ENCODE peak calls at places on chromosomes 1 and 21, in nine cellular contexts. G, V, Y, M, L, K, T, P and Q are unnamed samples. For H3K4me1, the result is how much of the 10 kb centered on the place peaks cover.

GRCh38 chr1:30816211-30817082 is 58.9 kb upstream of the LAPTM5 start:
- DNase-seq in G (peak), V (no peak), Y (peak), M (no peak), L (peak), K (peak), T (no peak), P (peak), Q (peak)

GRCh38 chr1:22972760-22973159 is at the start of gene LACTBL1:
- DNase-seq in G (no peak), V (no peak), Y (no peak), M (no peak), L (no peak), K (no peak), T (no peak), P (no peak), Q (no peak)

GRCh38 chr1:53574621-53575020 is 115.4 kb downstream of the DMRTB1 start:
- DNase-seq in G (no peak), V (no peak), Y (no peak), M (peak), L (no peak), K (no peak), T (no peak), P (no peak), Q (no peak)

GRCh38 chr1:26787381-26787705 is 407 bp upstream of the PIGV start:
- DNase-seq in G (no peak), V (no peak), Y (peak), M (no peak), L (no peak), K (no peak), T (no peak), P (no peak), Q (no peak)

GRCh38 chr1:222920169-222920568 is 105.3 kb downstream of the DISP1 start:
- DNase-seq in G (no peak), V (no peak), Y (no peak), M (no peak), L (no peak), K (no peak), T (no peak), P (no peak), Q (no peak)

GRCh38 chr1:206002833-206003532 is at the start of gene RAB7B:
- DNase-seq in G (peak), V (no peak), Y (peak), M (peak), L (peak), K (peak), T (no peak), P (peak), Q (peak)

GRCh38 chr1:227869281-227869842 is 53.9 kb downstream of the PRSS38 start:
- DNase-seq in G (no peak), V (no peak), Y (no peak), M (no peak), L (no peak), K (no peak), T (no peak), P (no peak), Q (no peak)

GRCh38 chr1:41920658-41921057 is 1.9 kb upstream of the HIVEP3 start:
- DNase-seq in G (no peak), V (peak), Y (no peak), M (no peak), L (no peak), K (no peak), T (no peak), P (no peak), Q (no peak)

GRCh38 chr21:39319814-39320332 is 6.4 kb upstream of the BRWD1 start:
- DNase-seq in G (no peak), V (peak), Y (no peak), M (no peak), L (no peak), K (no peak), T (no peak), P (peak), Q (no peak)

GRCh38 chr1:176603696-176604095 is 140.7 kb downstream of the PAPPA2 start:
- DNase-seq in G (no peak), V (no peak), Y (no peak), M (no peak), L (no peak), K (no peak), T (no peak), P (no peak), Q (no peak)

GRCh38 chr1:209354111-209354839 is 229.2 kb upstream of the CAMK1G start:
- DNase-seq in G (peak), V (peak), Y (peak), M (peak), L (peak), K (peak), T (peak), P (peak), Q (peak)

GRCh38 chr1:100308777-100309176 is 42.8 kb downstream of the RTCA start:
- DNase-seq in G (no peak), V (no peak), Y (no peak), M (no peak), L (no peak), K (no peak), T (no peak), P (no peak), Q (no peak)

GRCh38 chr1:55129194-55129728 is 85.9 kb downstream of the USP24 start:
- DNase-seq in G (no peak), V (no peak), Y (no peak), M (no peak), L (no peak), K (peak), T (no peak), P (no peak), Q (peak)

GRCh38 chr1:70672333-70672935 is 261.4 kb downstream of the CTH start:
- DNase-seq in G (no peak), V (no peak), Y (no peak), M (no peak), L (no peak), K (no peak), T (no peak), P (no peak), Q (no peak)

GRCh38 chr1:27045973-27046558 is 33.4 kb upstream of the TENT5B start:
- DNase-seq in G (peak), V (peak), Y (peak), M (no peak), L (peak), K (peak), T (no peak), P (peak), Q (peak)

GRCh38 chr1:224519874-224520273 is 85.3 kb upstream of the WDR26 start:
- DNase-seq in G (no peak), V (no peak), Y (no peak), M (no peak), L (no peak), K (no peak), T (no peak), P (no peak), Q (no peak)

GRCh38 chr1:45200906-45201500 is 5.4 kb downstream of the ZSWIM5 start:
- DNase-seq in G (no peak), V (no peak), Y (no peak), M (no peak), L (no peak), K (no peak), T (no peak), P (no peak), Q (no peak)

DNA sequence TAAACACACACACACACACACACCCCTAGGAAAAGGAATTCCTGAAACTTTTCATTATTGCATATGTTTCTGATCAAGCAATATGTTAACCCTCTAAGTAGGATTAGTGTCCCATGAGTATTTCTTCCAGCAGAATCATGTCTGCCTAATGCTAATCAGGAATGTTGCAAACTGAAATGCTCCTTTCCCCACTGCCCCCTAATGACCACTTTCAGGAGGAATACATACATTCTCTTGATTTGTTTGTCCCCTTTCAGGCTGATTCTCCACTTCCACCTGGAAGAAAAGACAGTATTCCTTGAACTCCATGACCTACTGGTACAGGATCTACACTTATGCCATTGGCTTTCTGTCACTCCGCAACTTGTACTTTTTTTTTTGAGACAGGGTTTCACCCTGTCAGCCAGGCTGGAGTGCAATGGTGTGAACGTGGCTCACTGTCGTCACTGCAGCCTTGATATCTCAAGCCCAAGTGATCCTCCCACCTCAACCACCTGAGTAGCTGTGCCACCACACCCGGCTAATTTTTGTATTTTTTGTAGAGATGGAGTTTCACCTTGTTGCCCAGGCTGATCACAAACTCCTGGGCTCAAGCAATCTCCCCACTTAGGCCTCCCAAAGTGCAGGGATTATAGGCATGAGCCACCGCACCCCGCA is 56.7 kb downstream of the LRIG2 start:
- DNase-seq in G (no peak), V (no peak), Y (no peak), M (no peak), L (no peak), K (no peak), T (no peak), P (no peak), Q (no peak)
- TF ChIP-seq POLR2A in G (no peak), V (no peak), Y (no peak), M (no peak), L (no peak), K (no peak), T (no peak), P (no peak), Q (no peak)

DNA sequence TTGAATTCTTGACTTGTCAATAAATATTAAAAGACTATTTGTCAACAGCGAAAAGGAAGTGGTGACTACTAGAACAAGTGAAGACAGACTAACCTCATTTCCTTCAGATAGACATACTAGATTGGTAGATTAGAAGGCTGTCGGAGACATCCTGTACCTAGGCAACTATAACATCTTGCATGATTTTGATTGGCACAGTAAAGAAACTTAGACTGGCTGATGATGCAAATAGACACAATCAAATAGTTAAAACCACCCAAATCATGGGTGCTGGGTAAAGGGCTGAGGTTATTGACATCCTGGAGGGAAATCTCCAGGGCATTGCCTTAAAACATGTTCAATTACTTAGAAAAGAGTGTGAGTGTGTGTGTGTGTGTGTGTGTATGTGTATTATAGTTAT is 85.9 kb upstream of the EDEM3 start:
- DNase-seq in G (no peak), V (no peak), Y (no peak), M (no peak), L (no peak), K (no peak), T (no peak), P (no peak), Q (no peak)
- H3K4me1 ChIP-seq in G (under half), V (under half), Y (under half), M (under half), L (under half), K (under half), T (under half), P (under half), Q (under half)

GRCh38 chr1:46615735-46616134 is 876 bp downstream of the MOB3C start:
- DNase-seq in G (no peak), V (no peak), Y (no peak), M (no peak), L (no peak), K (no peak), T (no peak), P (no peak), Q (no peak)

GRCh38 chr1:46613661-46614603 is 2.7 kb downstream of the MOB3C start:
- DNase-seq in G (peak), V (peak), Y (peak), M (peak), L (peak), K (peak), T (peak), P (peak), Q (peak)

GRCh38 chr1:46614604-46614984 is 2.0 kb downstream of the MOB3C start:
- DNase-seq in G (no peak), V (no peak), Y (no peak), M (no peak), L (no peak), K (no peak), T (no peak), P (no peak), Q (no peak)

GRCh38 chr1:46616277-46617107 is at the start of gene MOB3C:
- DNase-seq in G (peak), V (peak), Y (peak), M (peak), L (peak), K (peak), T (peak), P (peak), Q (peak)

DNA sequence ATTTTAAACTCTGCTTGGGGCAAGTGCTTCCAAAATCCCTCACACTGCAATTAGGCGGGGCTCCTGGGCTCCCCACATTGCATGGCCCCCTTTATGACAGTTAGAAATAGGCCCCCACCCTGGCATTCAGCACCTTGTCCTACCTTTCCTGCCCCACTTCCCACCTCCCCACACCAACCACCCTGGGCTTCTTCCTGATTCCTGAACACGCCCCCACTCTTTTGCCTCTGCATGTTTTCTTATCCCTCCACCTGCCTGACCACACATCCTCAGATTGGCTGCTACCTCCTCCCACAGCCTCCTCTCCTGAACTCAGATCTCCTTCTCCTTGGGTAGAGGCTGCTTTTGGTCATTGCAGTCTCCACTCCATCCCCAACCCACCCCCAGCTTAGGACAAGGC is 1.5 kb downstream of the MOB3C start:
- DNase-seq in G (no peak), V (no peak), Y (no peak), M (no peak), L (no peak), K (no peak), T (no peak), P (no peak), Q (no peak)
- H3K4me3 ChIP-seq in G (no peak), V (no peak), Y (peak), M (peak), L (no peak), K (no peak), T (peak), P (peak), Q (no peak)

DNA sequence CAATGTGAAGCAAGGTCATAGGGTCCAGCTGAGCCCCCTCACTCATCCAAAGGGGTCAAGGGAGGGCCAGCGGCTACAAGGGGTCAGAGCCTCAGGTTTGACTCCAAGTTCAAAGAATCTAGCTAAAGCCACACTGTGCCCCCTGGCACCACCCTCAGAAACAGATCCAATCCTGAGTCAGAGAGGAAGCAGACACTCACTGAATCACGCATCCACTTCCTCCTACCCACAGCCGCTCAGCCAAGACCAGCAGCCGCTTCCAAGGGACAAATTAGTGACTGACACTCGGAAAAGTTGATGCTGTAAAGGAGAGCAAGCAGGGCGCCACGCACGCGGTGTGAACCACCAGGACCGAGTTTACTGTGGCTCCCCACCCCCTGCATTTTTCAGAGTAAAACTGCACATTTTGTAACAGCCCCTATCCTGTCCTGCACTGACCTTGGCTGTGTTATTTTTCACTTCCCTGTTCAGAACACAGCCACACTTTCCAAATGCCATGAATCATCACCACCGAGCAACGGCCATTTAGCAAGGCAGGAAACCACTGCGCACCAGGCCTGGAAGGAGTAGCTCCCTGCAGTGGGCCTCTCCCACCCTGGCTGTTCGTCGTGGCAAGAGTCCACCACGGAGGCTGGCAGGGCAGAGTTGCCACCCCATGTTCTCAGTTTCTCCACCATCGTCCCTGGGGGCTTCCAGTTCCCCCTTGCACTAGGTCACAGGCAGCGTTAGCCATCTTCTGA is 147.8 kb downstream of the TOMM20 start:
- DNase-seq in G (peak), V (peak), Y (peak), M (peak), L (no peak), K (peak), T (peak), P (peak), Q (peak)
- TF ChIP-seq POLR2A in G (no peak), V (peak), Y (peak), M (peak), L (no peak), K (no peak), T (no peak), P (no peak), Q (peak)

GRCh38 chr1:107897428-107898339 is 67.3 kb downstream of the VAV3 start:
- DNase-seq in G (no peak), V (no peak), Y (peak), M (no peak), L (no peak), K (no peak), T (no peak), P (no peak), Q (no peak)

GRCh38 chr1:107895403-107896181 is 69.4 kb downstream of the VAV3 start:
- DNase-seq in G (no peak), V (no peak), Y (no peak), M (no peak), L (no peak), K (no peak), T (no peak), P (no peak), Q (no peak)

GRCh38 chr1:107896946-107897345 is 68.0 kb downstream of the VAV3 start:
- DNase-seq in G (no peak), V (no peak), Y (no peak), M (no peak), L (no peak), K (no peak), T (no peak), P (no peak), Q (no peak)

GRCh38 chr1:107900083-107900945 is 64.7 kb downstream of the VAV3 start:
- DNase-seq in G (no peak), V (no peak), Y (no peak), M (no peak), L (no peak), K (no peak), T (no peak), P (no peak), Q (no peak)

GRCh38 chr1:107899655-107900054 is 65.3 kb downstream of the VAV3 start:
- DNase-seq in G (no peak), V (no peak), Y (no peak), M (no peak), L (no peak), K (no peak), T (no peak), P (no peak), Q (no peak)
- H3K4me1 ChIP-seq in G (under half), V (under half), Y (under half), M (under half), L (under half), K (under half), T (under half), P (under half), Q (under half)

GRCh38 chr1:181134543-181135461 is 46.3 kb downstream of the IER5 start:
- DNase-seq in G (no peak), V (peak), Y (peak), M (no peak), L (peak), K (no peak), T (peak), P (peak), Q (no peak)
- H3K4me3 ChIP-seq in G (no peak), V (no peak), Y (no peak), M (peak), L (no peak), K (no peak), T (no peak), P (no peak), Q (no peak)

DNA sequence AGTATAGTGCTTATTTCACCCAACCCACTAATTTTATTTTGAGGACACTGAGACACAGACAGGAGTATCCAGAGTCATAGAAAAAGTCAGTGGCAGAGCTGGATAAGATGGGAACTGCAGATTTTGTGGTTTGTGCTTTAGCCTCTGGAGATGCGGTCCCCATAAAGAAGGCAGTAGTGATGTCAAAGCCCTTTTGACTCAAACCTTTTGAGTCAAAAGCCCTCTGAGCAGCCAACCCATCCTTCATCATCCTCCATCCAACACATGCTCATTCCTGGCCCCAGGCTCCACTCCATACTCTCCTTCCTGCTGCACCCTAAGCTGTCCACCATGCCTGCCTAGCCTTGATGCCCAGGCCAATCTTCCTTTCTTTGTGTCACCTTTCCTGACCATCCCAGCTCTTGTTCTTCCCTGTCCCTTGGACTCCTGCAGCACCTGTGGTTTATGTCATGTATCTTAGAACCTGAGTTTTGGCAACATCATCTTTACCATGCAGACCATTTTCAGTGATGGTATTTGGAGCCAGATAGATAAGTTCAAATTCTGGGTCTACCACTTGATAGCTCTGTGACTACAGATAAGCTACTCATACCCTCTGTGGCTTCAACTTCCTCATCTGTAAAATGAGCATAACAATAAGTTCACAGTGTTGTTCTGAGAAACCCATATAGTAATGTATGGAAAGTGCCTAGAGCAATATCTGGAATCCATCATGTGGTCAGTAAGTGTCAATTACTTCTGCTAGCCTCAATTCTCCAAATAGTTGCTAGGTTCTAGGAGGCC is 20.1 kb downstream of the SLAMF1 start:
- DNase-seq in G (no peak), V (no peak), Y (no peak), M (no peak), L (no peak), K (no peak), T (no peak), P (no peak), Q (no peak)
- TF ChIP-seq POLR2A in G (no peak), V (no peak), Y (no peak), M (no peak), L (no peak), K (no peak), T (no peak), P (no peak), Q (no peak)

GRCh38 chr1:167482184-167482583 is 36.1 kb downstream of the CD247 start:
- DNase-seq in G (no peak), V (no peak), Y (no peak), M (no peak), L (no peak), K (no peak), T (no peak), P (no peak), Q (no peak)
- H3K4me1 ChIP-seq in G (under half), V (under half), Y (under half), M (under half), L (under half), K (under half), T (under half), P (under half), Q (under half)

GRCh38 chr21:25964009-25964408 is 206.6 kb downstream of the APP start:
- DNase-seq in G (no peak), V (no peak), Y (no peak), M (no peak), L (no peak), K (peak), T (no peak), P (no peak), Q (no peak)

GRCh38 chr21:25961042-25961441 is 209.5 kb downstream of the APP start:
- DNase-seq in G (no peak), V (no peak), Y (no peak), M (no peak), L (no peak), K (no peak), T (no peak), P (no peak), Q (no peak)

GRCh38 chr21:25956993-25957714 is 213.4 kb downstream of the APP start:
- DNase-seq in G (no peak), V (no peak), Y (no peak), M (no peak), L (no peak), K (no peak), T (no peak), P (no peak), Q (no peak)

GRCh38 chr21:25963186-25963585 is 207.4 kb downstream of the APP start:
- DNase-seq in G (no peak), V (peak), Y (peak), M (no peak), L (peak), K (no peak), T (no peak), P (no peak), Q (no peak)

GRCh38 chr21:25960423-25960822 is 210.1 kb downstream of the APP start:
- DNase-seq in G (no peak), V (no peak), Y (no peak), M (no peak), L (no peak), K (no peak), T (no peak), P (no peak), Q (no peak)
- H3K4me3 ChIP-seq in G (no peak), V (no peak), Y (no peak), M (no peak), L (no peak), K (no peak), T (no peak), P (no peak), Q (no peak)